ENCODE peak calls at places on chromosomes 13 and 19, in nine cellular contexts. E is HS-5, P is esophagus squamous epithelium, R is IMR-90, W is NCI-H2081, A is memory B cell, C is mesenteric fat pad, Y is bronchial epithelial cell, T is GM13976. Q is an unnamed sample.

GRCh38 chr19:38656171-38656981 is 8.9 kb downstream of the ACTN4 start:
- DNase-seq in E (no peak), P (no peak), R (peak; percentile 63), W (no peak), A (no peak), C (no peak), Y (peak; percentile 75), T (no peak), Q (no peak)

GRCh38 chr19:4196587-4197148 is 14.2 kb downstream of the ANKRD24 start:
- DNase-seq in E (no peak), P (no peak), R (no peak), W (no peak), A (no peak), C (no peak), Y (no peak), T (no peak), Q (no peak)

GRCh38 chr13:113862766-113863510 is 938 bp downstream of the GAS6 start:
- DNase-seq in E (no peak), P (no peak), R (no peak), W (peak; percentile 33), A (no peak), C (peak; percentile 90), Y (no peak), T (peak; percentile 81), Q (no peak)

GRCh38 chr19:55075366-55075998 is at the start of gene EPS8L1:
- DNase-seq in E (no peak), P (no peak), R (no peak), W (no peak), A (no peak), C (no peak), Y (peak; percentile 60), T (no peak), Q (no peak)

GRCh38 chr13:29969286-29969685 is 118.9 kb upstream of the UBL3 start:
- DNase-seq in E (no peak), P (no peak), R (peak; percentile 92), W (no peak), A (no peak), C (no peak), Y (peak; percentile 11), T (no peak), Q (no peak)

GRCh38 chr13:73938375-73939070 is 195.7 kb downstream of the KLF12 start:
- DNase-seq in E (peak; percentile 39), P (no peak), R (peak; percentile 94), W (no peak), A (no peak), C (no peak), Y (peak; percentile 93), T (no peak), Q (no peak)

GRCh38 chr13:45564108-45564507 is 51.4 kb downstream of the ERICH6B start:
- DNase-seq in E (peak; percentile 8), P (no peak), R (peak; percentile 81), W (no peak), A (no peak), C (no peak), Y (peak; percentile 76), T (no peak), Q (no peak)

GRCh38 chr19:49896863-49897621 is at the start of gene IL4I1:
- DNase-seq in E (no peak), P (no peak), R (peak; percentile 42), W (no peak), A (peak; percentile 76), C (no peak), Y (no peak), T (peak; percentile 82), Q (peak; percentile 70)

GRCh38 chr19:56091066-56091490 is 30.0 kb downstream of the ZNF787 start:
- DNase-seq in E (no peak), P (no peak), R (peak; percentile 61), W (no peak), A (no peak), C (no peak), Y (peak; percentile 90), T (no peak), Q (no peak)

GRCh38 chr19:5484398-5485285 is 29.4 kb downstream of the ZNRF4 start:
- DNase-seq in E (no peak), P (no peak), R (peak; percentile 60), W (peak; percentile 31), A (no peak), C (no peak), Y (no peak), T (no peak), Q (no peak)

GRCh38 chr19:14073925-14074838 is 1.6 kb downstream of the MISP3 start:
- DNase-seq in E (peak; percentile 35), P (no peak), R (peak; percentile 25), W (peak; percentile 41), A (no peak), C (no peak), Y (peak; percentile 30), T (no peak), Q (no peak)

GRCh38 chr13:90640976-90641375 is 706.5 kb upstream of the MIR17HG start:
- DNase-seq in E (no peak), P (no peak), R (no peak), W (no peak), A (no peak), C (no peak), Y (peak; percentile 66), T (no peak), Q (no peak)

GRCh38 chr13:91185294-91185863 is 162.1 kb upstream of the MIR17HG start:
- DNase-seq in E (no peak), P (no peak), R (peak; percentile 0), W (peak; percentile 64), A (no peak), C (no peak), Y (peak; percentile 39), T (no peak), Q (no peak)

GRCh38 chr19:55546822-55547614 is 1.7 kb upstream of the SBK3 start:
- DNase-seq in E (no peak), P (no peak), R (peak; percentile 84), W (no peak), A (no peak), C (no peak), Y (peak; percentile 59), T (peak; percentile 36), Q (no peak)

GRCh38 chr13:114194853-114195252 is 15.8 kb downstream of the CFAP97D2 start:
- DNase-seq in E (no peak), P (no peak), R (no peak), W (no peak), A (no peak), C (no peak), Y (no peak), T (no peak), Q (no peak)

GRCh38 chr13:28355046-28355821 is 139.7 kb downstream of the FLT1 start:
- DNase-seq in E (no peak), P (no peak), R (no peak), W (no peak), A (no peak), C (no peak), Y (no peak), T (no peak), Q (no peak)

GRCh38 chr19:53432088-53432661 is 391 bp downstream of the ZNF761 start:
- DNase-seq in E (no peak), P (no peak), R (peak; percentile 13), W (no peak), A (peak; percentile 7), C (no peak), Y (peak; percentile 3), T (peak; percentile 30), Q (no peak)